ENCODE peak calls at places on chromosomes 11 and 22, in ten cellular contexts. Z is colonic mucosa, J is B cell, O is mucosa of descending colon, G is transverse colon, Y is brain microvascular endothelial cell, T is SK-N-SH, M is tibial artery, U is fibroblast of the aortic adventitia, F is osteocyte. V is an unnamed sample.

GRCh38 chr11:70364745-70365535 is 33.4 kb upstream of the CTTN start:
- DNase-seq in Z (no peak), J (no peak), O (no peak), G (no peak), Y (no peak), T (no peak), M (no peak), U (no peak), F (peak), V (peak)

GRCh38 chr11:46391578-46392420 is at the start of gene CHRM4:
- DNase-seq in Z (no peak), J (no peak), O (peak), G (peak), Y (no peak), T (peak), M (no peak), U (no peak), F (no peak), V (peak)

GRCh38 chr11:31340903-31341572 is 28.5 kb downstream of the DCDC1 start:
- DNase-seq in Z (peak), J (no peak), O (no peak), G (no peak), Y (peak), T (peak), M (no peak), U (peak), F (no peak), V (peak)

GRCh38 chr11:12518606-12519385 is 141.4 kb downstream of the PARVA start:
- DNase-seq in Z (no peak), J (no peak), O (no peak), G (no peak), Y (no peak), T (no peak), M (no peak), U (no peak), F (no peak), V (no peak)

GRCh38 chr22:32318361-32318760 is 39.3 kb upstream of the RFPL3 start:
- DNase-seq in Z (no peak), J (no peak), O (no peak), G (no peak), Y (no peak), T (no peak), M (no peak), U (no peak), F (no peak), V (no peak)

GRCh38 chr11:121425818-121426217 is 26.3 kb upstream of the SORL1 start:
- DNase-seq in Z (no peak), J (no peak), O (no peak), G (no peak), Y (no peak), T (no peak), M (no peak), U (no peak), F (no peak), V (no peak)

GRCh38 chr11:36500315-36500721 is 9.8 kb downstream of the TRAF6 start:
- DNase-seq in Z (peak), J (no peak), O (no peak), G (peak), Y (peak), T (no peak), M (no peak), U (peak), F (no peak), V (no peak)

GRCh38 chr11:118907749-118908106 is 18.0 kb downstream of the BCL9L start:
- DNase-seq in Z (no peak), J (no peak), O (no peak), G (no peak), Y (no peak), T (peak), M (no peak), U (no peak), F (no peak), V (no peak)

GRCh38 chr22:39396797-39397195 is 2.8 kb upstream of the TAB1 start:
- DNase-seq in Z (no peak), J (no peak), O (peak), G (no peak), Y (no peak), T (no peak), M (no peak), U (no peak), F (no peak), V (no peak)

GRCh38 chr22:32020117-32020516 is 22.9 kb upstream of the SLC5A1 start:
- DNase-seq in Z (no peak), J (no peak), O (no peak), G (no peak), Y (peak), T (no peak), M (no peak), U (peak), F (no peak), V (no peak)

GRCh38 chr11:122246885-122247284 is 130.9 kb upstream of the BLID start:
- DNase-seq in Z (no peak), J (no peak), O (no peak), G (no peak), Y (no peak), T (no peak), M (no peak), U (no peak), F (no peak), V (no peak)

GRCh38 chr11:64207247-64208085 is 945 bp downstream of the FERMT3 start:
- DNase-seq in Z (peak), J (peak), O (peak), G (peak), Y (peak), T (peak), M (peak), U (peak), F (no peak), V (peak)

GRCh38 chr11:72702842-72703241 is 28.6 kb upstream of the PDE2A start:
- DNase-seq in Z (no peak), J (no peak), O (no peak), G (no peak), Y (no peak), T (no peak), M (no peak), U (no peak), F (no peak), V (no peak)

GRCh38 chr11:114257621-114258558 is 38.3 kb upstream of the NNMT start:
- DNase-seq in Z (no peak), J (no peak), O (peak), G (no peak), Y (no peak), T (peak), M (peak), U (no peak), F (no peak), V (no peak)

GRCh38 chr11:100576044-100577021 is 110.8 kb upstream of the ARHGAP42 start:
- DNase-seq in Z (peak), J (peak), O (no peak), G (no peak), Y (peak), T (peak), M (no peak), U (peak), F (no peak), V (peak)

GRCh38 chr22:28375761-28376534 is 303.7 kb downstream of the TTC28 start:
- DNase-seq in Z (no peak), J (no peak), O (no peak), G (no peak), Y (no peak), T (no peak), M (no peak), U (peak), F (no peak), V (no peak)

DNA sequence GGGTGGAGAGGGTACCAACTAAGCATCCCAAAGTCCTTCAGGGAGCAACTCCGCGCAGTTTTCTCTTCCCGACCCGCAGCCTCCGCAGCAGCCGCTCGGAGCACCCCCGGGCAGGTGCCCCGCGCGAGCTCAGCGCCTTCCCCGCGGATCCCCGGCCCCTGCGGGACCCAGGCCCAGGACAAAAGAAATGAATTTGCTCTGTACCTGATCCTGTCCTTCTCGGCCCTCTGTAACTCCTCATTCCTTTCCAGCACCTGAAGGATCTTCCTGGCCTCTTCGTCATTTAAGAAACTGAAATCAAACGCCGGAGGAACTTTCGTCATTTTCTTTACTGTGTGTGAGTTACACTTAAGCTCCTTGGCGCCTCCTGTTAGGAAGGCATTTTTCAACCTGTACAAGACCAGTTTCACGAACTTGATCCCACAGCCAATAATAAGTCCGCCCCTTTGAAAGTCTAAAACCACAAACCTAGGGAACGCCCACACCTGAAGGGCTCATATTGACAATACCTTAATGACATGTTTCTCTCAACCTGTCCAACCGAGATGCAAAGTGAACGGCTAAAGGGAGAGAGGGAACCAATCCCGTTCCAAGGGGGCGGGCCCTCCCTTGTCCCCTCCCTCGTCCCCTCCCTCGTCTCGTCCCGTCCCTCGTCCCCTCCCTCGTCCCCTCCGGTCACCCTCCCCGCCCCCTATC is at the start of gene EXPH5:
- DNase-seq in Z (peak), J (peak), O (peak), G (peak), Y (peak), T (peak), M (peak), U (peak), F (no peak), V (peak)
- TF ChIP-seq CTCF in Z (no peak), J (no peak), O (no peak), G (no peak), Y (no peak), T (no peak), M (no peak), U (no peak), F (no peak), V (no peak)

GRCh38 chr11:94997437-94997836 is 23.9 kb downstream of the KDM4D start:
- DNase-seq in Z (no peak), J (no peak), O (no peak), G (no peak), Y (no peak), T (no peak), M (no peak), U (no peak), F (no peak), V (no peak)
- TF ChIP-seq CTCF in Z (no peak), J (peak), O (no peak), G (no peak), Y (peak), T (peak), M (no peak), U (peak), F (peak), V (no peak)

GRCh38 chr22:41256254-41256897 is 15.6 kb upstream of the CHADL start:
- DNase-seq in Z (no peak), J (no peak), O (no peak), G (no peak), Y (peak), T (no peak), M (no peak), U (peak), F (no peak), V (no peak)
- TF ChIP-seq CTCF in Z (no peak), J (no peak), O (no peak), G (no peak), Y (peak), T (no peak), M (no peak), U (peak), F (no peak), V (no peak)

GRCh38 chr11:2147391-2147790 is 8.2 kb upstream of the IGF2 start:
- DNase-seq in Z (no peak), J (no peak), O (no peak), G (no peak), Y (no peak), T (no peak), M (no peak), U (no peak), F (no peak), V (no peak)

GRCh38 chr11:2149471-2150205 is 10.4 kb upstream of the IGF2 start:
- DNase-seq in Z (no peak), J (no peak), O (no peak), G (no peak), Y (no peak), T (no peak), M (no peak), U (no peak), F (no peak), V (no peak)

GRCh38 chr11:2148253-2149000 is 9.2 kb upstream of the IGF2 start:
- DNase-seq in Z (no peak), J (no peak), O (no peak), G (no peak), Y (no peak), T (no peak), M (no peak), U (no peak), F (no peak), V (no peak)

GRCh38 chr11:2151500-2152257 is 9.3 kb downstream of the INS start:
- DNase-seq in Z (peak), J (peak), O (peak), G (peak), Y (peak), T (peak), M (peak), U (peak), F (no peak), V (peak)

GRCh38 chr11:2150206-2150847 is 10.7 kb downstream of the INS start:
- DNase-seq in Z (no peak), J (no peak), O (no peak), G (no peak), Y (no peak), T (peak), M (no peak), U (peak), F (no peak), V (no peak)
- TF ChIP-seq CTCF in Z (no peak), J (no peak), O (no peak), G (no peak), Y (peak), T (peak), M (peak), U (peak), F (peak), V (peak)

GRCh38 chr11:33257160-33257896 is at the start of gene HIPK3:
- DNase-seq in Z (peak), J (peak), O (peak), G (peak), Y (peak), T (peak), M (peak), U (peak), F (peak), V (peak)
- TF ChIP-seq CTCF in Z (no peak), J (peak), O (peak), G (peak), Y (no peak), T (no peak), M (peak), U (no peak), F (peak), V (no peak)

GRCh38 chr11:135074397-135074998 is 662.5 kb upstream of the B3GAT1 start:
- DNase-seq in Z (no peak), J (no peak), O (no peak), G (no peak), Y (no peak), T (no peak), M (no peak), U (no peak), F (no peak), V (no peak)
- TF ChIP-seq CTCF in Z (no peak), J (no peak), O (no peak), G (no peak), Y (peak), T (peak), M (no peak), U (no peak), F (peak), V (no peak)

V was measured in activated CD8-positive, alpha-beta T cell treated with anti-CD3 and anti-CD28 coated beads for 36 hours.